ENCODE peak calls at places on chromosomes 6 and 20, in ten cellular contexts. One of them, this sample, is unnamed.
A peak's percentile ranks its signal among the peaks of the same experiment; 100 is the strongest.

GRCh38 chr6:37382954-37383353 is 29.2 kb downstream of the RNF8 start:
- DNase-seq in AG20443: no peak
- DNase-seq in renal cortical epithelial cell: no peak
- DNase-seq in neuronal stem cell: no peak
- DNase-seq in HT1080: no peak
- DNase-seq in activated T-cell treated with anti-CD3 and anti-CD28 coated beads for 1 hour: no peak
- DNase-seq in RPMI8226: no peak
- DNase-seq in Right ventricle myocardium inferior: no peak
- DNase-seq in H4: no peak
- DNase-seq in small intestine: no peak
- DNase-seq in this sample: no peak

GRCh38 chr6:36545767-36546663 is 1.3 kb downstream of the STK38 start:
- DNase-seq in AG20443: no peak
- DNase-seq in renal cortical epithelial cell: no peak
- DNase-seq in neuronal stem cell: no peak
- DNase-seq in HT1080: peak; percentile 6
- DNase-seq in activated T-cell treated with anti-CD3 and anti-CD28 coated beads for 1 hour: no peak
- DNase-seq in RPMI8226: peak; percentile 30
- DNase-seq in Right ventricle myocardium inferior: no peak
- DNase-seq in H4: no peak
- DNase-seq in small intestine: peak; percentile 44
- DNase-seq in this sample: peak; percentile 20

GRCh38 chr6:129641344-129641743 is 68.6 kb downstream of the ARHGAP18 start:
- DNase-seq in AG20443: peak; percentile 43
- DNase-seq in renal cortical epithelial cell: peak; percentile 55
- DNase-seq in neuronal stem cell: no peak
- DNase-seq in HT1080: no peak
- DNase-seq in activated T-cell treated with anti-CD3 and anti-CD28 coated beads for 1 hour: no peak
- DNase-seq in RPMI8226: no peak
- DNase-seq in Right ventricle myocardium inferior: no peak
- DNase-seq in H4: no peak
- DNase-seq in small intestine: no peak
- DNase-seq in this sample: no peak

GRCh38 chr20:62496525-62497218 is 20.9 kb upstream of the GATA5 start:
- DNase-seq in AG20443: no peak
- DNase-seq in renal cortical epithelial cell: no peak
- DNase-seq in neuronal stem cell: no peak
- DNase-seq in HT1080: no peak
- DNase-seq in activated T-cell treated with anti-CD3 and anti-CD28 coated beads for 1 hour: peak; percentile 19
- DNase-seq in RPMI8226: peak; percentile 35
- DNase-seq in Right ventricle myocardium inferior: peak; percentile 71
- DNase-seq in H4: no peak
- DNase-seq in small intestine: peak; percentile 18
- DNase-seq in this sample: no peak

GRCh38 chr6:115914098-115914497 is 146.6 kb downstream of the FRK start:
- DNase-seq in AG20443: no peak
- DNase-seq in renal cortical epithelial cell: no peak
- DNase-seq in neuronal stem cell: no peak
- DNase-seq in HT1080: no peak
- DNase-seq in activated T-cell treated with anti-CD3 and anti-CD28 coated beads for 1 hour: no peak
- DNase-seq in RPMI8226: no peak
- DNase-seq in Right ventricle myocardium inferior: no peak
- DNase-seq in H4: no peak
- DNase-seq in small intestine: no peak
- DNase-seq in this sample: no peak

GRCh38 chr6:40597301-40597700 is 10.1 kb upstream of the LRFN2 start:
- DNase-seq in AG20443: no peak
- DNase-seq in renal cortical epithelial cell: no peak
- DNase-seq in neuronal stem cell: no peak
- DNase-seq in HT1080: no peak
- DNase-seq in activated T-cell treated with anti-CD3 and anti-CD28 coated beads for 1 hour: no peak
- DNase-seq in RPMI8226: no peak
- DNase-seq in Right ventricle myocardium inferior: no peak
- DNase-seq in H4: no peak
- DNase-seq in small intestine: no peak
- DNase-seq in this sample: no peak

GRCh38 chr6:139369068-139369467 is 5.4 kb downstream of the CITED2 start:
- DNase-seq in AG20443: no peak
- DNase-seq in renal cortical epithelial cell: peak; percentile 44
- DNase-seq in neuronal stem cell: peak; percentile 79
- DNase-seq in HT1080: no peak
- DNase-seq in activated T-cell treated with anti-CD3 and anti-CD28 coated beads for 1 hour: no peak
- DNase-seq in RPMI8226: no peak
- DNase-seq in Right ventricle myocardium inferior: no peak
- DNase-seq in H4: no peak
- DNase-seq in small intestine: no peak
- DNase-seq in this sample: peak; percentile 24

GRCh38 chr6:159505140-159505922 is 187.7 kb downstream of the SOD2 start:
- DNase-seq in AG20443: peak; percentile 48
- DNase-seq in renal cortical epithelial cell: no peak
- DNase-seq in neuronal stem cell: no peak
- DNase-seq in HT1080: no peak
- DNase-seq in activated T-cell treated with anti-CD3 and anti-CD28 coated beads for 1 hour: no peak
- DNase-seq in RPMI8226: no peak
- DNase-seq in Right ventricle myocardium inferior: peak; percentile 82
- DNase-seq in H4: no peak
- DNase-seq in small intestine: no peak
- DNase-seq in this sample: no peak

GRCh38 chr20:46789339-46789984 is 80.0 kb downstream of the SLC2A10 start:
- DNase-seq in AG20443: no peak
- DNase-seq in renal cortical epithelial cell: no peak
- DNase-seq in neuronal stem cell: no peak
- DNase-seq in HT1080: no peak
- DNase-seq in activated T-cell treated with anti-CD3 and anti-CD28 coated beads for 1 hour: no peak
- DNase-seq in RPMI8226: no peak
- DNase-seq in Right ventricle myocardium inferior: no peak
- DNase-seq in H4: no peak
- DNase-seq in small intestine: no peak
- DNase-seq in this sample: no peak

GRCh38 chr6:122869437-122870024 is 80.5 kb downstream of the SMPDL3A start:
- DNase-seq in AG20443: peak; percentile 65
- DNase-seq in renal cortical epithelial cell: peak; percentile 59
- DNase-seq in neuronal stem cell: peak; percentile 36
- DNase-seq in HT1080: peak; percentile 50
- DNase-seq in activated T-cell treated with anti-CD3 and anti-CD28 coated beads for 1 hour: no peak
- DNase-seq in RPMI8226: peak; percentile 7
- DNase-seq in Right ventricle myocardium inferior: no peak
- DNase-seq in H4: peak; percentile 62
- DNase-seq in small intestine: peak; percentile 72
- DNase-seq in this sample: peak; percentile 31

This sample was measured in Caki2.